ENCODE peak calls at places on chromosomes 2 and 18, in eight cellular contexts. L is CD8-positive, alpha-beta memory T cell; F is heart left ventricle; T is AG04450; Y is left lung; C is lung; A is upper lobe of right lung; W is GM23338. H is an unnamed sample.

GRCh38 chr18:33076601-33077000 is 303.8 kb upstream of the KLHL14 start:
- DNase-seq in L (no peak), F (no peak), T (no peak), Y (no peak), C (no peak), A (no peak), W (no peak), H (no peak)

GRCh38 chr2:166926657-166927056 is 38.4 kb downstream of the XIRP2 start:
- DNase-seq in L (no peak), F (no peak), T (peak; percentile 23), Y (no peak), C (no peak), A (no peak), W (no peak), H (no peak)

GRCh38 chr2:202064206-202064880 is 8.7 kb upstream of the KIAA2012 start:
- DNase-seq in L (no peak), F (peak; percentile 52), T (peak; percentile 67), Y (no peak), C (peak; percentile 63), A (no peak), W (peak; percentile 60), H (no peak)

GRCh38 chr18:34801769-34802168 is 91.7 kb downstream of the DTNA start:
- DNase-seq in L (no peak), F (no peak), T (no peak), Y (no peak), C (no peak), A (no peak), W (no peak), H (no peak)

GRCh38 chr18:9722691-9723090 is 14.6 kb downstream of the RAB31 start:
- DNase-seq in L (no peak), F (no peak), T (no peak), Y (no peak), C (no peak), A (no peak), W (peak; percentile 64), H (no peak)

GRCh38 chr2:43013821-43014345 is 212.5 kb downstream of the ZFP36L2 start:
- DNase-seq in L (no peak), F (no peak), T (no peak), Y (no peak), C (no peak), A (no peak), W (peak; percentile 38), H (no peak)

GRCh38 chr18:13147146-13147545 is 71.4 kb upstream of the LDLRAD4 start:
- DNase-seq in L (no peak), F (no peak), T (no peak), Y (no peak), C (no peak), A (no peak), W (no peak), H (no peak)

GRCh38 chr2:44948565-44949328 is 7.2 kb downstream of the SIX3 start:
- DNase-seq in L (peak; percentile 26), F (no peak), T (no peak), Y (peak; percentile 28), C (no peak), A (no peak), W (no peak), H (no peak)

GRCh38 chr2:117411983-117412382 is 402.5 kb upstream of the DDX18 start:
- DNase-seq in L (no peak), F (no peak), T (no peak), Y (no peak), C (no peak), A (no peak), W (peak; percentile 10), H (no peak)

GRCh38 chr2:135820003-135820618 is 16.9 kb downstream of the LCT start:
- DNase-seq in L (peak; percentile 76), F (no peak), T (peak; percentile 20), Y (no peak), C (no peak), A (no peak), W (no peak), H (no peak)

GRCh38 chr2:197555467-197555866 is 39.6 kb downstream of the MOB4 start:
- DNase-seq in L (no peak), F (no peak), T (no peak), Y (no peak), C (no peak), A (no peak), W (no peak), H (no peak)

GRCh38 chr2:99701503-99701902 is 211.7 kb upstream of the REV1 start:
- DNase-seq in L (no peak), F (no peak), T (no peak), Y (no peak), C (no peak), A (no peak), W (peak; percentile 11), H (no peak)

GRCh38 chr2:231181848-231182247 is 16.6 kb upstream of the ARMC9 start:
- DNase-seq in L (no peak), F (peak; percentile 86), T (no peak), Y (peak; percentile 88), C (no peak), A (peak; percentile 82), W (no peak), H (peak; percentile 91)

GRCh38 chr2:234596696-234597575 is 100.1 kb upstream of the ARL4C start:
- DNase-seq in L (no peak), F (no peak), T (no peak), Y (no peak), C (no peak), A (no peak), W (peak; percentile 77), H (no peak)

GRCh38 chr2:192741889-192742288 is 547.2 kb upstream of the TMEFF2 start:
- DNase-seq in L (no peak), F (no peak), T (no peak), Y (no peak), C (no peak), A (no peak), W (peak; percentile 66), H (no peak)

GRCh38 chr2:236705295-236706114 is 135.9 kb downstream of the ACKR3 start:
- DNase-seq in L (no peak), F (no peak), T (no peak), Y (no peak), C (no peak), A (no peak), W (no peak), H (peak; percentile 34)

GRCh38 chr2:40451926-40452605 is at the start of gene SLC8A1:
- DNase-seq in L (no peak), F (peak; percentile 39), T (no peak), Y (peak; percentile 91), C (no peak), A (peak; percentile 75), W (peak; percentile 67), H (no peak)

GRCh38 chr2:238938460-238939055 is 90.7 kb downstream of the TWIST2 start:
- DNase-seq in L (no peak), F (peak; percentile 78), T (peak; percentile 70), Y (peak; percentile 77), C (peak; percentile 67), A (peak; percentile 67), W (no peak), H (peak; percentile 81)

GRCh38 chr2:164868563-164869419 is 27.2 kb upstream of the COBLL1 start:
- DNase-seq in L (no peak), F (no peak), T (no peak), Y (no peak), C (no peak), A (no peak), W (no peak), H (no peak)

GRCh38 chr18:79614211-79615028 is 65.2 kb upstream of the CTDP1 start:
- DNase-seq in L (peak; percentile 24), F (no peak), T (no peak), Y (peak; percentile 61), C (no peak), A (peak; percentile 60), W (no peak), H (peak; percentile 1)

GRCh38 chr2:74137651-74138050 is 10.1 kb downstream of the BOLA3 start:
- DNase-seq in L (no peak), F (no peak), T (no peak), Y (no peak), C (no peak), A (no peak), W (no peak), H (no peak)

GRCh38 chr2:47134386-47135090 is 20.6 kb downstream of the STPG4 start:
- DNase-seq in L (no peak), F (no peak), T (no peak), Y (no peak), C (no peak), A (no peak), W (no peak), H (no peak)

GRCh38 chr2:37230581-37230980 is 815 bp downstream of the CEBPZ start:
- DNase-seq in L (no peak), F (no peak), T (no peak), Y (no peak), C (no peak), A (no peak), W (no peak), H (no peak)

GRCh38 chr18:8706545-8706980 is 1.2 kb downstream of the MTCL1 start:
- DNase-seq in L (no peak), F (no peak), T (no peak), Y (peak; percentile 79), C (no peak), A (peak; percentile 64), W (no peak), H (no peak)
- H3K27ac ChIP-seq in L (no peak overlapping the region), F (no peak overlapping the region), T (peak overlapping the region; percentile 80), Y (no peak overlapping the region), C (no peak overlapping the region), A (peak overlapping the region; percentile 24), W (no peak overlapping the region), H (no peak overlapping the region)

GRCh38 chr2:19021721-19022120 is 336.7 kb downstream of the OSR1 start:
- DNase-seq in L (no peak), F (no peak), T (peak; percentile 59), Y (no peak), C (no peak), A (no peak), W (no peak), H (no peak)
- H3K27ac ChIP-seq in L (no peak overlapping the region), F (no peak overlapping the region), T (peak overlapping the region; percentile 76), Y (no peak overlapping the region), C (no peak overlapping the region), A (no peak overlapping the region), W (no peak overlapping the region), H (no peak overlapping the region)

GRCh38 chr2:26642437-26642836 is 1.3 kb upstream of the CIB4 start:
- DNase-seq in L (peak; percentile 0), F (no peak), T (no peak), Y (no peak), C (no peak), A (no peak), W (no peak), H (no peak)
- H3K27ac ChIP-seq in L (no peak overlapping the region), F (no peak overlapping the region), T (no peak overlapping the region), Y (no peak overlapping the region), C (no peak overlapping the region), A (no peak overlapping the region), W (no peak overlapping the region), H (no peak overlapping the region)

DNA sequence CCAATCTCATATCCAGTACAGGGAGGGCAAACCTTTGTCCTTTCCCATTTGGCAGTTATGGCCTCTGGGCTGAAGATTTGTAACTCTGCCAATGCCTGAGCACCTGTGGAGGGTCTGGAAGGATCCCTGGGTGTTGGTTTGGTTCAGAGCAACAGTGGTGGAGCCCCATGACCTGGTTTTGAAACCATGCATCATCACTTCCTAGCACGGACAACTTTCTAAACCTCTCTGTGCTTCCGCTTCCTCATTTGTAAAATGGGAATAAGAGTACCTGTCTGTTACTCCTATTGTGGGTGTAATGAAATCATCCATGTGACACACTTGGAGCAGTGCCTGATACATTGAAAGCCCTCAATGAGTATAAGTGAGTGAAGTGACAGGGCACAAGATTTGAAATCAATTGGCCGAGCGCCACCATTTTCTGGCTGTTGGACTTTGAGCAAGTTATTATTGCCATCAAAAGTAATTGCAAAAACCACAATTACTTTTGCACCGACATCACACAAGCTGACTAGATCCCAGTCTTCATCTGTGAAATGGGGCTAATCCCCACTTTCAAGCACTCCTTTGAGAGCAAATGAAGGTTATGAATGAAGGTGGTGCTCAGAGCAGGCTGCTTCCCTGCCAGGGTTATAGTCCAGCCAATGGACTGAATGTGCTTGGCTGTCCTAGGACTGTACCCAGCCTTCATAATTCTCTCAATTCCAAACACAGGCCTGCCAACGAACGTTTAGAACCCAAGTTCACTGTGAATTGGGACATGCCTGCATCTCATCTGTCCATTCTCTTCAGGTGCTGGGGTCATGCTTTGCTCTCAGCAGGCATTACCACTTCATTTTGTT is 28.0 kb upstream of the ICOS start:
- DNase-seq in L (no peak), F (no peak), T (no peak), Y (no peak), C (no peak), A (no peak), W (no peak), H (no peak)
- H3K27ac ChIP-seq in L (no peak overlapping the region), F (peak overlapping the region; percentile 17), T (no peak overlapping the region), Y (peak overlapping the region; percentile 21), C (peak overlapping the region; percentile 59), A (peak overlapping the region; percentile 45), W (no peak overlapping the region), H (peak overlapping the region; percentile 40)